ENCODE peak calls at places on chromosome 12, in nine cellular contexts. V, K, F, H, E, W, Z, O and U are unnamed samples.

GRCh38 chr12:109393437-109394345 is 46.0 kb downstream of the MYO1H start:
- DNase-seq in E (no peak), Z (no peak), H (peak), O (no peak), K (no peak), W (peak), F (no peak), V (peak), U (peak)

GRCh38 chr12:4227046-4227445 is 46.5 kb upstream of the CCND2 start:
- DNase-seq in O (no peak), H (no peak), F (no peak), V (no peak), W (no peak), Z (no peak), E (no peak), K (no peak), U (no peak)

GRCh38 chr12:67251012-67251411 is 18.1 kb upstream of the CAND1 start:
- DNase-seq in V (no peak), E (no peak), K (no peak), W (no peak), H (no peak), Z (no peak), F (no peak), O (no peak), U (no peak)

GRCh38 chr12:55727643-55728184 is 1.1 kb downstream of the CD63 start:
- DNase-seq in H (peak), O (no peak), V (no peak), F (no peak), W (peak), Z (no peak), K (no peak), E (peak), U (no peak)

GRCh38 chr12:41515953-41516352 is 327.8 kb downstream of the PDZRN4 start:
- DNase-seq in E (no peak), H (no peak), K (no peak), V (no peak), O (no peak), F (no peak), W (no peak), Z (no peak), U (no peak)

GRCh38 chr12:52975204-52975603 is 26.3 kb downstream of the KRT18 start:
- DNase-seq in Z (peak), H (no peak), W (no peak), V (no peak), O (no peak), E (no peak), F (no peak), K (no peak), U (no peak)

GRCh38 chr12:132493482-132494178 is 3.7 kb downstream of the FBRSL1 start:
- DNase-seq in H (no peak), F (no peak), K (no peak), E (no peak), Z (no peak), V (no peak), W (no peak), O (no peak), U (no peak)

GRCh38 chr12:82740129-82741000 is 53.7 kb downstream of the TMTC2 start:
- DNase-seq in H (no peak), W (no peak), V (no peak), K (no peak), E (no peak), F (peak), Z (no peak), O (no peak), U (no peak)

GRCh38 chr12:7113389-7113871 is 4.4 kb upstream of the C1RL start:
- DNase-seq in W (peak), K (no peak), H (peak), O (no peak), V (peak), F (no peak), Z (no peak), E (no peak), U (no peak)

GRCh38 chr12:22709292-22709691 is 84.3 kb downstream of the ETNK1 start:
- DNase-seq in Z (peak), K (no peak), F (no peak), H (no peak), O (no peak), V (peak), E (no peak), W (no peak), U (no peak)

GRCh38 chr12:17060260-17060659 is 454.3 kb upstream of the LMO3 start:
- DNase-seq in O (no peak), F (no peak), E (no peak), H (no peak), Z (no peak), W (no peak), K (no peak), V (no peak), U (no peak)

GRCh38 chr12:130115646-130116045 is 46.6 kb upstream of the FZD10 start:
- DNase-seq in K (no peak), V (no peak), H (no peak), E (no peak), F (no peak), W (no peak), O (no peak), Z (no peak), U (no peak)

GRCh38 chr12:3965096-3965495 is 91.9 kb upstream of the PARP11 start:
- DNase-seq in Z (no peak), F (no peak), E (no peak), K (no peak), O (no peak), H (no peak), W (no peak), V (no peak), U (no peak)

GRCh38 chr12:43444940-43445564 is 107.0 kb downstream of the ADAMTS20 start:
- DNase-seq in K (peak), F (peak), O (peak), H (peak), E (no peak), Z (no peak), V (no peak), W (peak), U (peak)

GRCh38 chr12:66321433-66321832 is 19.1 kb downstream of the HELB start:
- DNase-seq in O (no peak), Z (no peak), K (no peak), F (no peak), H (no peak), E (no peak), V (no peak), W (no peak), U (no peak)

GRCh38 chr12:68930178-68930577 is 2.8 kb downstream of the CPM start:
- DNase-seq in F (no peak), K (no peak), H (no peak), V (no peak), Z (no peak), E (no peak), O (no peak), W (no peak), U (no peak)

GRCh38 chr12:122825773-122826724 is 9.2 kb upstream of the HIP1R start:
- DNase-seq in O (no peak), V (no peak), H (no peak), F (no peak), E (no peak), Z (no peak), K (no peak), W (no peak), U (no peak)

GRCh38 chr12:4763549-4763948 is 43.3 kb downstream of the GALNT8 start:
- DNase-seq in E (peak), Z (peak), W (no peak), V (no peak), H (peak), K (no peak), O (peak), F (no peak), U (peak)

GRCh38 chr12:132608231-132609171 is 1.9 kb downstream of the LRCOL1 start:
- DNase-seq in V (no peak), O (peak), F (no peak), E (peak), K (no peak), W (no peak), H (no peak), Z (no peak), U (no peak)